ENCODE peak calls at places on chromosome X, in ten cellular contexts. S is transverse colon; J is hepatocyte; L is cardiac muscle cell; G is pancreas; P is CD8-positive, alpha-beta T cell; K is IMR-90; H is adrenal gland; A is tibial nerve; R is NT2/D1. O is an unnamed sample. For H3K36me3, the result is how much of the 10 kb centered on the place peaks cover.

GRCh38 chrX:44003975-44004374 is 30.8 kb upstream of the NDP start:
- DNase-seq in A (no peak), L (peak), R (no peak), G (no peak), J (no peak), K (peak), S (no peak), H (no peak), P (no peak), O (no peak)

GRCh38 chrX:15215366-15215765 is 54.5 kb downstream of the ASB9 start:
- DNase-seq in A (no peak), K (no peak), J (no peak), P (no peak), S (no peak), H (no peak), G (no peak), R (no peak), L (no peak), O (peak)

GRCh38 chrX:39855748-39856129 is 242.0 kb downstream of the BCOR start:
- DNase-seq in A (no peak), J (peak), K (peak), G (no peak), H (no peak), L (peak), R (no peak), S (peak), P (peak), O (peak)

GRCh38 chrX:138845791-138846190 is 134.3 kb upstream of the FGF13 start:
- DNase-seq in L (no peak), G (no peak), P (no peak), H (no peak), K (no peak), A (no peak), R (no peak), S (no peak), J (no peak), O (peak)

GRCh38 chrX:151814767-151815166 is 80.2 kb downstream of the CNGA2 start:
- DNase-seq in K (no peak), G (no peak), L (no peak), P (no peak), H (no peak), J (no peak), R (no peak), S (no peak), A (no peak), O (no peak)

GRCh38 chrX:120281761-120282160 is 29.5 kb downstream of the TMEM255A start:
- DNase-seq in P (no peak), R (no peak), A (no peak), S (no peak), H (no peak), G (no peak), L (no peak), J (no peak), K (no peak), O (no peak)

GRCh38 chrX:131841496-131842410 is 181.3 kb upstream of the STK26 start:
- DNase-seq in L (peak), S (peak), H (peak), P (no peak), G (no peak), R (peak), K (peak), A (no peak), J (peak), O (peak)

GRCh38 chrX:30906726-30907125 is 17.7 kb upstream of the TAB3 start:
- DNase-seq in A (no peak), P (no peak), S (no peak), L (peak), R (no peak), H (no peak), K (peak), G (no peak), J (no peak), O (no peak)

GRCh38 chrX:100830547-100830946 is 10.4 kb downstream of the CSTF2 start:
- DNase-seq in J (no peak), G (no peak), K (no peak), L (no peak), S (no peak), P (no peak), R (no peak), H (no peak), A (no peak), O (no peak)

GRCh38 chrX:41233988-41234387 is 100.0 kb upstream of the DDX3X start:
- DNase-seq in K (no peak), H (no peak), A (no peak), P (no peak), G (no peak), R (no peak), S (no peak), L (no peak), J (no peak), O (no peak)

GRCh38 chrX:20361890-20362262 is 95.2 kb upstream of the RPS6KA3 start:
- DNase-seq in G (no peak), R (peak), P (no peak), S (no peak), J (peak), K (peak), H (no peak), A (no peak), L (peak), O (peak)

DNA sequence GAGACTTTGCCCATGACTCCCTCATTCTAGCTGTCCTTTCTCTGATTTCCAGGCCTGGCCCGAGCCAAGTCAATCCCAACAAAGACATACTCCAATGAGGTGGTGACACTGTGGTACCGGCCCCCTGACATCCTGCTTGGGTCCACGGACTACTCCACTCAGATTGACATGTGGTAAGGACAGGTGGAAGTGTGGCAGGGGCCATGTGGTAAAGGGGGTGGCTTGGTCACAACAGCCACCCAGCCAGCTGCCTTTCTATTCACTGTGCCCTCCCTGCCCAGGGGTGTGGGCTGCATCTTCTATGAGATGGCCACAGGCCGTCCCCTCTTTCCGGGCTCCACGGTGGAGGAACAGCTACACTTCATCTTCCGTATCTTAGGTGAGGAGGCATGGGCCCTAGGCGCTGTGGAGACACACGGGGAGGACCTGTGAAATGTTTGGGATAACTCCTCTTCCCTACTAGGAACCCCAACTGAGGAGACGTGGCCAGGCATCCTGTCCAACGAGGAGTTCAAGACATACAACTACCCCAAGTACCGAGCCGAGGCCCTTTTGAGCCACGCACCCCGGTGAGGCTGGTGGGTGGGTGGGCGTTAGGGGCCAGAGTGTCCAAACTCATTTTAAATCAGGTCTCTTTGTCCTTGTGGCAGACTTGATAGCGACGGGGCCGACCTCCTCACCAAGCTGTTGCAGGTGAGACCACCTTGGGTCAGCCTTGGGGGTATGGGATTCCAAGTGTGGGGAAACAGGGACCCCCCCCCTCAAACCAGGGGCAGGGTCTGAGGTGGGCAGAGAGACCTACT is 6.1 kb upstream of the USP11 start:
- DNase-seq in J (no peak), A (no peak), K (no peak), L (no peak), H (peak), R (no peak), S (no peak), P (no peak), G (no peak), O (no peak)
- H3K36me3 ChIP-seq in J (under half), A (half or more), K (half or more), L (half or more), H (under half), R (half or more), S (under half), P (under half), G (under half), O (under half)

GRCh38 chrX:130012683-130013082 is 30.2 kb downstream of the BCORL1 start:
- DNase-seq in S (no peak), J (no peak), A (no peak), L (no peak), K (no peak), G (no peak), H (no peak), R (no peak), P (no peak), O (no peak)
- H3K36me3 ChIP-seq in S (under half), J (under half), A (under half), L (under half), K (under half), G (under half), H (under half), R (under half), P (under half), O (under half)

DNA sequence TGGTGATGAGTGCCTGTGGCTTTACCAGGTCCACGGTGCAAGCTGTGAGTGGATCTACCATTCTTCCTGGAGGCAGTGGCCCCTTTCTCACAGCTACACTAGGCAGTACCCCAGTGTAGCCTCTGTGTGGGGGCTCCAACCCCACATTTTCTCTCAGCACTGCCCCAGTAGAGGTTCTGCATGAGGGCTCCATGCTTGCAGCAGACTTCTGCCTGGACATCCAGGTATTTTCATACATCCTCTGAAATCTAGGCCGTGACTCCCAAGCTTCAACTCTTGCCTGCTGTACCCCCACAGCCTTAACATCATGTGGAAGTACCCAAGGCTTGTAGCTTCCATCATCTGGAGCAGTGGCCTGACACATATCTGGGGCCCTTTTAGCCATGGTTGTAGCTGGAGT is 90.1 kb downstream of the SH3BGRL start:
- DNase-seq in H (no peak), S (no peak), G (no peak), L (no peak), K (no peak), P (no peak), A (no peak), R (no peak), J (no peak), O (no peak)
- H3K36me3 ChIP-seq in H (under half), S (under half), G (under half), L (under half), K (under half), P (under half), A (under half), R (under half), J (under half), O (under half)

GRCh38 chrX:123607806-123608205 is 125.0 kb downstream of the THOC2 start:
- DNase-seq in P (no peak), R (no peak), H (no peak), L (peak), G (no peak), S (no peak), J (no peak), K (no peak), A (no peak), O (no peak)
- H3K36me3 ChIP-seq in P (under half), R (under half), H (under half), L (under half), G (under half), S (under half), J (under half), K (under half), A (under half), O (half or more)

O was measured in SJCRH30.